ENCODE peak calls at places on chromosomes 3 and 15, in seven cellular contexts. W is cardiac muscle cell, C is neural progenitor cell, N is testis, L is OCI-LY7, U is neuronal stem cell, E is PC-3. F is an unnamed sample. For H3K9me3, the result is how much of the 10 kb centered on the place peaks cover.

GRCh38 chr15:91530951-91531582 is 322.4 kb upstream of the SLCO3A1 start:
- DNase-seq in L (no peak), C (no peak), N (no peak), E (no peak), W (no peak), U (no peak), F (no peak)

GRCh38 chr3:4351164-4351855 is 48.1 kb downstream of the SETMAR start:
- DNase-seq in E (no peak), U (no peak), L (no peak), W (peak), N (no peak), C (no peak), F (no peak)

GRCh38 chr3:43872301-43872700 is 181.6 kb downstream of the ABHD5 start:
- DNase-seq in C (no peak), L (no peak), U (no peak), W (peak), N (no peak), E (peak), F (no peak)

GRCh38 chr3:180457238-180457637 is 144.7 kb upstream of the TTC14 start:
- DNase-seq in E (peak), C (no peak), U (no peak), N (no peak), W (no peak), L (no peak), F (no peak)

GRCh38 chr15:64045774-64046346 is 425 bp downstream of the DAPK2 start:
- DNase-seq in U (peak), W (no peak), C (no peak), E (no peak), L (no peak), N (peak), F (no peak)

GRCh38 chr3:149273096-149273751 is 51.6 kb upstream of the CP start:
- DNase-seq in L (peak), C (peak), U (peak), W (peak), E (peak), N (peak), F (no peak)

GRCh38 chr15:80640546-80641121 is 54.5 kb upstream of the ABHD17C start:
- DNase-seq in W (no peak), E (no peak), N (no peak), C (no peak), L (no peak), U (no peak), F (no peak)

GRCh38 chr15:42549052-42549491 is 434 bp downstream of the HAUS2 start:
- DNase-seq in C (peak), E (peak), W (peak), N (peak), L (peak), U (no peak), F (no peak)

GRCh38 chr3:52798376-52798977 is 3.9 kb downstream of the ITIH3 start:
- DNase-seq in L (no peak), U (no peak), N (no peak), C (no peak), W (peak), E (no peak), F (no peak)

GRCh38 chr15:91879148-91879547 is 25.6 kb downstream of the SLCO3A1 start:
- DNase-seq in L (no peak), W (no peak), N (no peak), C (no peak), E (no peak), U (no peak), F (no peak)

GRCh38 chr3:155554777-155555445 is 190.0 kb downstream of the PLCH1 start:
- DNase-seq in U (no peak), N (no peak), C (no peak), L (peak), W (no peak), E (no peak), F (no peak)

GRCh38 chr3:128050597-128050996 is 1.6 kb upstream of the SEC61A1 start:
- DNase-seq in N (no peak), L (no peak), W (peak), U (no peak), C (no peak), E (peak), F (no peak)

GRCh38 chr3:101849714-101850326 is 506 bp downstream of the NFKBIZ start:
- DNase-seq in C (peak), W (no peak), L (peak), E (peak), N (peak), U (peak), F (peak)

GRCh38 chr3:53696401-53697172 is 149.6 kb downstream of the CHDH start:
- DNase-seq in L (no peak), E (no peak), C (no peak), U (no peak), N (no peak), W (peak), F (no peak)

GRCh38 chr15:64842099-64842940 is 605 bp downstream of the PLEKHO2 start:
- DNase-seq in W (peak), U (no peak), E (peak), C (peak), L (peak), N (no peak), F (no peak)

GRCh38 chr3:64248247-64248646 is 23.0 kb upstream of the PRICKLE2 start:
- DNase-seq in C (no peak), W (no peak), E (no peak), L (no peak), U (no peak), N (no peak), F (no peak)

GRCh38 chr3:117131259-117131658 is 421.7 kb downstream of the TUSC7 start:
- DNase-seq in U (no peak), L (no peak), N (peak), E (no peak), C (no peak), W (no peak), F (no peak)

GRCh38 chr3:12328132-12328915 is 39.5 kb downstream of the PPARG start:
- DNase-seq in C (no peak), L (no peak), W (no peak), U (no peak), N (no peak), E (no peak), F (no peak)

GRCh38 chr15:92944946-92945521 is 44.9 kb downstream of the CHD2 start:
- DNase-seq in W (no peak), N (no peak), E (no peak), U (no peak), L (no peak), C (no peak), F (no peak)
- H3K9me3 ChIP-seq in W (under half), N (under half), E (under half), U (under half), L (under half), C (under half), F (under half)

GRCh38 chr3:26350853-26351252 is 271.7 kb upstream of the LRRC3B start:
- DNase-seq in E (no peak), N (no peak), L (no peak), U (no peak), C (no peak), W (no peak), F (no peak)

GRCh38 chr3:26347150-26347549 is 275.4 kb upstream of the LRRC3B start:
- DNase-seq in N (no peak), L (no peak), U (no peak), W (no peak), E (no peak), C (no peak), F (no peak)

GRCh38 chr3:26353052-26353451 is 269.5 kb upstream of the LRRC3B start:
- DNase-seq in W (no peak), U (no peak), E (no peak), C (no peak), L (no peak), N (no peak), F (no peak)
- H3K9me3 ChIP-seq in W (under half), U (under half), E (under half), C (under half), L (under half), N (under half), F (under half)

GRCh38 chr15:99590913-99591646 is 25.3 kb downstream of the MEF2A start:
- DNase-seq in L (no peak), E (no peak), U (no peak), N (no peak), C (no peak), W (no peak), F (no peak)
- H3K9me3 ChIP-seq in L (under half), E (under half), U (under half), N (under half), C (under half), W (under half), F (under half)

GRCh38 chr15:86870846-86871245 is 791.2 kb downstream of the AGBL1 start:
- DNase-seq in W (no peak), L (no peak), U (no peak), C (no peak), E (no peak), N (no peak), F (no peak)

GRCh38 chr15:86876387-86876786 is 796.7 kb downstream of the AGBL1 start:
- DNase-seq in C (no peak), U (no peak), L (no peak), N (no peak), E (peak), W (no peak), F (no peak)

GRCh38 chr15:86877171-86877631 is 797.5 kb downstream of the AGBL1 start:
- DNase-seq in C (no peak), W (no peak), N (no peak), U (no peak), E (peak), L (no peak), F (no peak)

GRCh38 chr15:86872782-86873181 is 793.1 kb downstream of the AGBL1 start:
- DNase-seq in N (no peak), W (no peak), L (no peak), U (no peak), E (no peak), C (no peak), F (no peak)
- H3K9me3 ChIP-seq in N (under half), W (under half), L (under half), U (under half), E (under half), C (under half), F (under half)

DNA sequence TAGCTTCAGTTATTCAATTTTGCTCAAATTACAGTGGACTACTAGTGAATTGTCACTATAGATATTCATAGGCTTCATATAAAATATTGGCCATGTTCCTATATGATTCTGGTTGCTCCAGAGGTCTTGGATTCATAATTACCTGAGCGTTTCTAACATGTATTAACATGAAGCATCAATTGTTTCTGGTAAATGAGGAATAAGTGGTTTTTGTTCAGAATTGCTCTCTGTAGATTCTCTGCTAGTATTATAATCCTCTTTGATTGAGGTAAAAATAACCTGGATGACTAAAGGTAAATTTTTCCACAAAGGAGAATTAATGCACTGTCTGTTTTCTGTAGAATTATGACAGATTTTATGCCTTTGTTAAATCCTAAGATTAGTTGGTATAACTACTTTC is 258.1 kb upstream of the CNTN6 start:
- DNase-seq in W (no peak), L (no peak), U (no peak), E (no peak), C (no peak), N (no peak), F (no peak)
- H3K9me3 ChIP-seq in W (under half), L (under half), U (under half), E (under half), C (under half), N (under half), F (under half)

GRCh38 chr3:7871161-7871560 is 630.5 kb upstream of the LMCD1 start:
- DNase-seq in C (no peak), E (no peak), N (no peak), U (no peak), W (no peak), L (no peak), F (no peak)
- H3K9me3 ChIP-seq in C (under half), E (under half), N (under half), U (under half), W (under half), L (under half), F (under half)

GRCh38 chr3:21795863-21796392 is 44.9 kb upstream of the ZNF385D start:
- DNase-seq in L (no peak), E (no peak), C (no peak), U (no peak), N (no peak), W (peak), F (no peak)

GRCh38 chr3:21795152-21795837 is 44.3 kb upstream of the ZNF385D start:
- DNase-seq in N (peak), E (no peak), W (no peak), L (no peak), U (no peak), C (no peak), F (no peak)

GRCh38 chr3:21803604-21804003 is 52.6 kb upstream of the ZNF385D start:
- DNase-seq in L (no peak), N (no peak), W (no peak), E (no peak), U (no peak), C (no peak), F (no peak)

GRCh38 chr3:21801631-21802030 is 50.6 kb upstream of the ZNF385D start:
- DNase-seq in W (no peak), C (no peak), E (no peak), U (no peak), L (no peak), N (no peak), F (no peak)

DNA sequence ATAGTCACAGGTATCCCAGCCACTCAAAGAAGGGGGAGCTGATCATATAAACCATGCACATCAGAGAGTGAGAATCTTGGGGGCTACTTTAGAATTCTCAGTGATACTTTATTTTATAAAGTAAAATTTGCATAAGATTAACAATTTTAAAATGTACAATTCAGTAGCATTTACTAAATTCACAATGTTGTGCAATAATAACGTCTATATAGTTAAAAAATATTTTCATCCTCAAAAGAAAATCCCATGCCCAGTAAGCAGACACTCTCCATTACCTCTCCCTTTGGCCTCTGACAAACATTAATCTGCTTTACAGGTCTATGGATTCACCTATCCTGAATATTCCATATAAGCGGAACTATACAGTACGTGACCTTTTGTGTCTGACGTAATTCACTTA is 47.7 kb upstream of the ZNF385D start:
- DNase-seq in U (no peak), W (no peak), E (no peak), C (no peak), L (no peak), N (no peak), F (no peak)
- H3K9me3 ChIP-seq in U (under half), W (under half), E (under half), C (under half), L (under half), N (under half), F (under half)

DNA sequence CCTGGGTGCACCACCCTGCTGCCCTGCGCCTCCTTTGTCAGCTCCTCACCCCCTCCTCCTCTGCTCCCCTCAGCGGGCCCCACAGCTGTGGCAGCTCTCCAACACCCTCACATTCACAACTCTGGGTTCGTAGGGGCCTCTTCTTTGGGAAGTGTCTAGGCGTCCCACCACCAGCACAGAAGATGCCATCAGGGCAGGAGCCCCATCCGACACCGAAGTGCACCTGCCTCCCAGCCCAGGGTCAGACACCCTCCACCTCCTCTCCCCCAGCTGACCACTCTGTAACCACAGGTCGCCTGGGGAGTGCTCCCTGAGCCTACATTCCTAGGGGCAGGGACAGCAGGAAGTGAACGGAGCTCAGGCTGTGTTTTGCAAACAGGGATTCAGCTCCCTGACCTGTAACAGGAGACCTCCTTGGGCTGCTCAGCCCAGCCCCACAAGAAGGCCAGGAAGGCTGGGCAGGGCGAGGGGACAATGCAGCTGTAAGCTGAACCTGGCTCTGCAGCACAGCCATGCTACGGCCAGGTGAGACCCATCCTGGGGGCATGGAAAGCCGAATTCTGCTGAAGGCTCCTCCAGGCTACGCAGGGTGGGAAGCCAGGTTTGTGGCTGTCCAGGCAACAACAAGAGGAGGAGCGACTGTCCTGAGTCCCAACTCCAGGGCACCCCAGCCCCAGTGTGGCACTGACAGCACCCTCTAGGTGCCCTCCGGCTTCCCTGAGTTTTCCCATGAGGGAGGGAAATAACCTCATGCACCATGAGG is 269.0 kb downstream of the GOLGA6L6 start:
- DNase-seq in U (no peak), N (no peak), C (no peak), E (no peak), L (no peak), W (no peak), F (no peak)
- H3K9me3 ChIP-seq in U (under half), N (under half), C (half or more), E (under half), L (under half), W (under half), F (under half)

GRCh38 chr3:31648286-31648968 is 115.7 kb downstream of the STT3B start:
- DNase-seq in L (no peak), N (no peak), E (no peak), W (no peak), C (no peak), U (no peak), F (no peak)

GRCh38 chr3:31654998-31655397 is 122.3 kb downstream of the STT3B start:
- DNase-seq in W (no peak), C (no peak), E (no peak), L (no peak), U (no peak), N (no peak), F (no peak)

GRCh38 chr3:31652296-31652695 is 119.6 kb downstream of the STT3B start:
- DNase-seq in W (no peak), L (no peak), N (no peak), C (no peak), U (no peak), E (no peak), F (no peak)

GRCh38 chr3:31659246-31659645 is 126.5 kb downstream of the STT3B start:
- DNase-seq in E (no peak), W (no peak), L (no peak), U (no peak), N (no peak), C (no peak), F (no peak)

GRCh38 chr3:31653464-31653863 is 120.7 kb downstream of the STT3B start:
- DNase-seq in W (no peak), L (no peak), N (no peak), C (no peak), U (no peak), E (no peak), F (no peak)
- H3K9me3 ChIP-seq in W (under half), L (under half), N (under half), C (under half), U (under half), E (under half), F (under half)

GRCh38 chr3:75737831-75738493 is 47.4 kb downstream of the ZNF717 start:
- DNase-seq in L (no peak), W (peak), E (no peak), N (no peak), U (peak), C (no peak), F (no peak)
- H3K9me3 ChIP-seq in L (under half), W (under half), E (half or more), N (under half), U (under half), C (under half), F (half or more)